ENCODE peak calls at places on chromosomes 2 and 18, in nine cellular contexts. One of them, this sample, is unnamed.

GRCh38 chr2:33477473-33478468 is 1.3 kb downstream of the RASGRP3 start:
- DNase-seq in amygdala: peak; percentile 35
- DNase-seq in brain pericyte: no peak
- DNase-seq in cardiac muscle cell: no peak
- DNase-seq in HL-60: peak; percentile 60
- DNase-seq in PC-3: no peak
- DNase-seq in NCI-H460: no peak
- DNase-seq in brain microvascular endothelial cell: no peak
- DNase-seq in anterior cingulate cortex: no peak
- DNase-seq in this sample: peak; percentile 22

GRCh38 chr2:42045956-42046748 is 1.7 kb upstream of the PKDCC start:
- DNase-seq in amygdala: no peak
- DNase-seq in anterior cingulate cortex: no peak
- DNase-seq in PC-3: no peak
- DNase-seq in brain microvascular endothelial cell: no peak
- DNase-seq in NCI-H460: no peak
- DNase-seq in cardiac muscle cell: peak; percentile 33
- DNase-seq in brain pericyte: no peak
- DNase-seq in HL-60: no peak
- DNase-seq in this sample: no peak

GRCh38 chr2:146444987-146445386 is 1399.8 kb upstream of the ACVR2A start:
- DNase-seq in brain microvascular endothelial cell: no peak
- DNase-seq in anterior cingulate cortex: no peak
- DNase-seq in HL-60: no peak
- DNase-seq in brain pericyte: no peak
- DNase-seq in NCI-H460: no peak
- DNase-seq in amygdala: no peak
- DNase-seq in cardiac muscle cell: no peak
- DNase-seq in PC-3: peak; percentile 42
- DNase-seq in this sample: no peak

GRCh38 chr18:43236921-43237320 is 40.4 kb downstream of the SYT4 start:
- DNase-seq in brain microvascular endothelial cell: peak; percentile 74
- DNase-seq in anterior cingulate cortex: no peak
- DNase-seq in HL-60: no peak
- DNase-seq in PC-3: no peak
- DNase-seq in amygdala: no peak
- DNase-seq in brain pericyte: no peak
- DNase-seq in NCI-H460: no peak
- DNase-seq in cardiac muscle cell: peak; percentile 4
- DNase-seq in this sample: no peak

GRCh38 chr18:12013186-12013916 is 32.0 kb downstream of the IMPA2 start:
- DNase-seq in amygdala: no peak
- DNase-seq in cardiac muscle cell: no peak
- DNase-seq in brain microvascular endothelial cell: no peak
- DNase-seq in anterior cingulate cortex: no peak
- DNase-seq in NCI-H460: no peak
- DNase-seq in PC-3: no peak
- DNase-seq in brain pericyte: no peak
- DNase-seq in HL-60: peak; percentile 51
- DNase-seq in this sample: no peak

GRCh38 chr18:24227976-24228660 is 89.3 kb downstream of the CABYR start:
- DNase-seq in anterior cingulate cortex: no peak
- DNase-seq in brain microvascular endothelial cell: peak; percentile 28
- DNase-seq in PC-3: peak; percentile 80
- DNase-seq in HL-60: no peak
- DNase-seq in amygdala: no peak
- DNase-seq in brain pericyte: no peak
- DNase-seq in NCI-H460: no peak
- DNase-seq in cardiac muscle cell: no peak
- DNase-seq in this sample: no peak

GRCh38 chr2:241508240-241508509 is 209 bp downstream of the STK25 start:
- DNase-seq in PC-3: no peak
- DNase-seq in NCI-H460: no peak
- DNase-seq in brain microvascular endothelial cell: no peak
- DNase-seq in HL-60: no peak
- DNase-seq in cardiac muscle cell: no peak
- DNase-seq in brain pericyte: no peak
- DNase-seq in amygdala: peak; percentile 73
- DNase-seq in anterior cingulate cortex: no peak
- DNase-seq in this sample: no peak

GRCh38 chr2:125667630-125668029 is 988.3 kb upstream of the GYPC start:
- DNase-seq in anterior cingulate cortex: no peak
- DNase-seq in HL-60: no peak
- DNase-seq in brain microvascular endothelial cell: no peak
- DNase-seq in NCI-H460: no peak
- DNase-seq in cardiac muscle cell: no peak
- DNase-seq in PC-3: no peak
- DNase-seq in amygdala: no peak
- DNase-seq in brain pericyte: no peak
- DNase-seq in this sample: no peak

GRCh38 chr2:191049728-191050639 is 36.0 kb upstream of the STAT1 start:
- DNase-seq in HL-60: no peak
- DNase-seq in cardiac muscle cell: peak; percentile 66
- DNase-seq in brain microvascular endothelial cell: peak; percentile 65
- DNase-seq in NCI-H460: peak; percentile 92
- DNase-seq in brain pericyte: no peak
- DNase-seq in anterior cingulate cortex: no peak
- DNase-seq in PC-3: no peak
- DNase-seq in amygdala: no peak
- DNase-seq in this sample: peak; percentile 40

GRCh38 chr2:8673381-8673780 is 8.5 kb upstream of the ID2 start:
- DNase-seq in amygdala: no peak
- DNase-seq in PC-3: no peak
- DNase-seq in cardiac muscle cell: no peak
- DNase-seq in brain pericyte: no peak
- DNase-seq in NCI-H460: no peak
- DNase-seq in HL-60: no peak
- DNase-seq in anterior cingulate cortex: no peak
- DNase-seq in brain microvascular endothelial cell: no peak
- DNase-seq in this sample: no peak

GRCh38 chr2:107146181-107146580 is 260.2 kb upstream of the ST6GAL2 start:
- DNase-seq in HL-60: no peak
- DNase-seq in PC-3: no peak
- DNase-seq in brain pericyte: no peak
- DNase-seq in NCI-H460: no peak
- DNase-seq in cardiac muscle cell: no peak
- DNase-seq in amygdala: no peak
- DNase-seq in anterior cingulate cortex: no peak
- DNase-seq in brain microvascular endothelial cell: no peak
- DNase-seq in this sample: no peak

GRCh38 chr2:237157551-237158102 is 71.9 kb downstream of the COPS8 start:
- DNase-seq in anterior cingulate cortex: no peak
- DNase-seq in amygdala: no peak
- DNase-seq in cardiac muscle cell: no peak
- DNase-seq in HL-60: no peak
- DNase-seq in PC-3: no peak
- DNase-seq in NCI-H460: no peak
- DNase-seq in brain microvascular endothelial cell: no peak
- DNase-seq in brain pericyte: peak; percentile 97
- DNase-seq in this sample: no peak

GRCh38 chr2:240390091-240391073 is 45.1 kb upstream of the GPC1 start:
- DNase-seq in cardiac muscle cell: no peak
- DNase-seq in NCI-H460: no peak
- DNase-seq in amygdala: no peak
- DNase-seq in brain microvascular endothelial cell: no peak
- DNase-seq in HL-60: peak; percentile 10
- DNase-seq in PC-3: no peak
- DNase-seq in brain pericyte: no peak
- DNase-seq in anterior cingulate cortex: no peak
- DNase-seq in this sample: no peak

GRCh38 chr18:9849407-9849961 is 36.3 kb upstream of the TXNDC2 start:
- DNase-seq in brain microvascular endothelial cell: no peak
- DNase-seq in amygdala: no peak
- DNase-seq in HL-60: peak; percentile 80
- DNase-seq in brain pericyte: no peak
- DNase-seq in cardiac muscle cell: peak; percentile 50
- DNase-seq in NCI-H460: no peak
- DNase-seq in PC-3: peak; percentile 27
- DNase-seq in anterior cingulate cortex: no peak
- DNase-seq in this sample: no peak

GRCh38 chr2:155223781-155224406 is 525.4 kb downstream of the KCNJ3 start:
- DNase-seq in NCI-H460: peak; percentile 23
- DNase-seq in HL-60: no peak
- DNase-seq in brain pericyte: no peak
- DNase-seq in amygdala: no peak
- DNase-seq in brain microvascular endothelial cell: no peak
- DNase-seq in anterior cingulate cortex: no peak
- DNase-seq in cardiac muscle cell: no peak
- DNase-seq in PC-3: peak; percentile 19
- DNase-seq in this sample: peak; percentile 2

GRCh38 chr2:63790913-63791312 is 50.8 kb upstream of the UGP2 start:
- DNase-seq in amygdala: no peak
- DNase-seq in HL-60: no peak
- DNase-seq in brain pericyte: no peak
- DNase-seq in brain microvascular endothelial cell: peak; percentile 88
- DNase-seq in anterior cingulate cortex: no peak
- DNase-seq in cardiac muscle cell: peak; percentile 90
- DNase-seq in PC-3: peak; percentile 77
- DNase-seq in NCI-H460: peak; percentile 26
- DNase-seq in this sample: peak; percentile 76

GRCh38 chr2:239190921-239191885 is 209.6 kb downstream of the HDAC4 start:
- DNase-seq in anterior cingulate cortex: no peak
- DNase-seq in brain microvascular endothelial cell: no peak
- DNase-seq in brain pericyte: no peak
- DNase-seq in cardiac muscle cell: no peak
- DNase-seq in NCI-H460: no peak
- DNase-seq in amygdala: no peak
- DNase-seq in HL-60: no peak
- DNase-seq in PC-3: no peak
- DNase-seq in this sample: no peak

GRCh38 chr18:66558773-66559172 is 45.1 kb downstream of the CDH19 start:
- DNase-seq in HL-60: no peak
- DNase-seq in anterior cingulate cortex: no peak
- DNase-seq in brain pericyte: no peak
- DNase-seq in PC-3: peak; percentile 67
- DNase-seq in amygdala: no peak
- DNase-seq in NCI-H460: peak; percentile 79
- DNase-seq in brain microvascular endothelial cell: no peak
- DNase-seq in cardiac muscle cell: peak; percentile 36
- DNase-seq in this sample: peak; percentile 8

GRCh38 chr2:28269019-28269784 is 123.5 kb upstream of the FOSL2 start:
- DNase-seq in cardiac muscle cell: peak; percentile 48
- DNase-seq in NCI-H460: peak; percentile 52
- DNase-seq in PC-3: peak; percentile 78
- DNase-seq in amygdala: no peak
- DNase-seq in brain pericyte: no peak
- DNase-seq in anterior cingulate cortex: no peak
- DNase-seq in brain microvascular endothelial cell: no peak
- DNase-seq in HL-60: no peak
- DNase-seq in this sample: no peak

GRCh38 chr2:148253716-148254115 is 232.8 kb downstream of the MBD5 start:
- DNase-seq in HL-60: no peak
- DNase-seq in PC-3: peak; percentile 50
- DNase-seq in NCI-H460: no peak
- DNase-seq in anterior cingulate cortex: no peak
- DNase-seq in brain microvascular endothelial cell: no peak
- DNase-seq in amygdala: no peak
- DNase-seq in brain pericyte: no peak
- DNase-seq in cardiac muscle cell: no peak
- DNase-seq in this sample: peak; percentile 76

GRCh38 chr2:12824771-12825363 is 108.1 kb downstream of the TRIB2 start:
- DNase-seq in PC-3: no peak
- DNase-seq in brain microvascular endothelial cell: no peak
- DNase-seq in cardiac muscle cell: peak; percentile 38
- DNase-seq in anterior cingulate cortex: no peak
- DNase-seq in NCI-H460: no peak
- DNase-seq in amygdala: no peak
- DNase-seq in HL-60: no peak
- DNase-seq in brain pericyte: no peak
- DNase-seq in this sample: peak; percentile 19

GRCh38 chr2:232389327-232389726 is 10.8 kb downstream of the ALPP start:
- DNase-seq in anterior cingulate cortex: no peak
- DNase-seq in cardiac muscle cell: peak; percentile 51
- DNase-seq in brain pericyte: no peak
- DNase-seq in NCI-H460: no peak
- DNase-seq in PC-3: no peak
- DNase-seq in brain microvascular endothelial cell: peak; percentile 85
- DNase-seq in HL-60: no peak
- DNase-seq in amygdala: no peak
- DNase-seq in this sample: no peak

GRCh38 chr2:68767031-68767961 is 32.7 kb downstream of the ARHGAP25 start:
- DNase-seq in anterior cingulate cortex: no peak
- DNase-seq in amygdala: no peak
- DNase-seq in PC-3: no peak
- DNase-seq in brain microvascular endothelial cell: no peak
- DNase-seq in NCI-H460: no peak
- DNase-seq in HL-60: no peak
- DNase-seq in brain pericyte: no peak
- DNase-seq in cardiac muscle cell: no peak
- DNase-seq in this sample: no peak

GRCh38 chr2:134773372-134774073 is 54.7 kb upstream of the TMEM163 start:
- DNase-seq in cardiac muscle cell: peak; percentile 27
- DNase-seq in brain pericyte: no peak
- DNase-seq in NCI-H460: no peak
- DNase-seq in PC-3: no peak
- DNase-seq in HL-60: no peak
- DNase-seq in brain microvascular endothelial cell: no peak
- DNase-seq in amygdala: no peak
- DNase-seq in anterior cingulate cortex: no peak
- DNase-seq in this sample: peak; percentile 36

GRCh38 chr2:26017464-26018183 is 16.3 kb upstream of the RAB10 start:
- DNase-seq in NCI-H460: no peak
- DNase-seq in cardiac muscle cell: no peak
- DNase-seq in PC-3: no peak
- DNase-seq in brain pericyte: no peak
- DNase-seq in amygdala: no peak
- DNase-seq in anterior cingulate cortex: no peak
- DNase-seq in brain microvascular endothelial cell: no peak
- DNase-seq in HL-60: no peak
- DNase-seq in this sample: no peak

GRCh38 chr18:11108956-11109355 is 40.4 kb downstream of the PIEZO2 start:
- DNase-seq in anterior cingulate cortex: no peak
- DNase-seq in brain pericyte: no peak
- DNase-seq in amygdala: no peak
- DNase-seq in brain microvascular endothelial cell: peak; percentile 13
- DNase-seq in HL-60: no peak
- DNase-seq in PC-3: no peak
- DNase-seq in NCI-H460: no peak
- DNase-seq in cardiac muscle cell: no peak
- DNase-seq in this sample: no peak

GRCh38 chr2:562391-563364 is 114.5 kb downstream of the TMEM18 start:
- DNase-seq in PC-3: no peak
- DNase-seq in NCI-H460: no peak
- DNase-seq in cardiac muscle cell: no peak
- DNase-seq in brain microvascular endothelial cell: no peak
- DNase-seq in HL-60: no peak
- DNase-seq in anterior cingulate cortex: no peak
- DNase-seq in amygdala: no peak
- DNase-seq in brain pericyte: no peak
- DNase-seq in this sample: no peak

GRCh38 chr2:119198267-119198840 is 25.3 kb upstream of the STEAP3 start:
- DNase-seq in NCI-H460: no peak
- DNase-seq in anterior cingulate cortex: no peak
- DNase-seq in PC-3: peak; percentile 10
- DNase-seq in amygdala: no peak
- DNase-seq in HL-60: no peak
- DNase-seq in brain microvascular endothelial cell: peak; percentile 61
- DNase-seq in brain pericyte: no peak
- DNase-seq in cardiac muscle cell: peak; percentile 85
- DNase-seq in this sample: no peak

GRCh38 chr18:32469691-32470131 is 971 bp downstream of the GAREM1 start:
- DNase-seq in HL-60: no peak
- DNase-seq in amygdala: no peak
- DNase-seq in cardiac muscle cell: peak; percentile 20
- DNase-seq in anterior cingulate cortex: no peak
- DNase-seq in PC-3: peak; percentile 1
- DNase-seq in brain microvascular endothelial cell: no peak
- DNase-seq in brain pericyte: no peak
- DNase-seq in NCI-H460: no peak
- DNase-seq in this sample: no peak

GRCh38 chr2:12005886-12006681 is 259.7 kb downstream of the LPIN1 start:
- DNase-seq in cardiac muscle cell: peak; percentile 56
- DNase-seq in PC-3: no peak
- DNase-seq in anterior cingulate cortex: peak; percentile 6
- DNase-seq in amygdala: peak; percentile 4
- DNase-seq in NCI-H460: no peak
- DNase-seq in HL-60: peak; percentile 21
- DNase-seq in brain microvascular endothelial cell: peak; percentile 27
- DNase-seq in brain pericyte: no peak
- DNase-seq in this sample: peak; percentile 74